ENCODE peak calls at places on chromosome 2, in five cellular contexts. R is breast epithelium; E is uterus; F is GM10248; W is activated CD8-positive, alpha-beta T cell treated with anti-CD3 and anti-CD28 coated beads for 36 hours. A is an unnamed sample.

GRCh38 chr2:5695641-5696350 is 3.6 kb downstream of the SOX11 start:
- DNase-seq in R (no peak), E (no peak), F (no peak), W (no peak), A (no peak)

GRCh38 chr2:225112362-225113111 is 70.3 kb upstream of the DOCK10 start:
- DNase-seq in R (no peak), E (no peak), F (peak), W (no peak), A (no peak)

GRCh38 chr2:54329482-54330225 is 73.6 kb upstream of the TSPYL6 start:
- DNase-seq in R (no peak), E (no peak), F (no peak), W (no peak), A (no peak)

GRCh38 chr2:23312996-23313606 is 71.9 kb upstream of the KLHL29 start:
- DNase-seq in R (no peak), E (no peak), F (peak), W (peak), A (no peak)

GRCh38 chr2:189763908-189764661 is 1.5 kb upstream of the OSGEPL1 start:
- DNase-seq in R (no peak), E (no peak), F (no peak), W (no peak), A (no peak)

GRCh38 chr2:37782155-37782673 is 110.8 kb upstream of the CDC42EP3 start:
- DNase-seq in R (no peak), E (no peak), F (no peak), W (no peak), A (no peak)

GRCh38 chr2:222318026-222318711 is 19.4 kb upstream of the PAX3 start:
- DNase-seq in R (no peak), E (no peak), F (peak), W (peak), A (no peak)

GRCh38 chr2:29374823-29375222 is 259.6 kb downstream of the CLIP4 start:
- DNase-seq in R (no peak), E (no peak), F (no peak), W (no peak), A (no peak)

GRCh38 chr2:32688511-32688910 is 60.7 kb downstream of the TTC27 start:
- DNase-seq in R (no peak), E (no peak), F (peak), W (no peak), A (no peak)

DNA sequence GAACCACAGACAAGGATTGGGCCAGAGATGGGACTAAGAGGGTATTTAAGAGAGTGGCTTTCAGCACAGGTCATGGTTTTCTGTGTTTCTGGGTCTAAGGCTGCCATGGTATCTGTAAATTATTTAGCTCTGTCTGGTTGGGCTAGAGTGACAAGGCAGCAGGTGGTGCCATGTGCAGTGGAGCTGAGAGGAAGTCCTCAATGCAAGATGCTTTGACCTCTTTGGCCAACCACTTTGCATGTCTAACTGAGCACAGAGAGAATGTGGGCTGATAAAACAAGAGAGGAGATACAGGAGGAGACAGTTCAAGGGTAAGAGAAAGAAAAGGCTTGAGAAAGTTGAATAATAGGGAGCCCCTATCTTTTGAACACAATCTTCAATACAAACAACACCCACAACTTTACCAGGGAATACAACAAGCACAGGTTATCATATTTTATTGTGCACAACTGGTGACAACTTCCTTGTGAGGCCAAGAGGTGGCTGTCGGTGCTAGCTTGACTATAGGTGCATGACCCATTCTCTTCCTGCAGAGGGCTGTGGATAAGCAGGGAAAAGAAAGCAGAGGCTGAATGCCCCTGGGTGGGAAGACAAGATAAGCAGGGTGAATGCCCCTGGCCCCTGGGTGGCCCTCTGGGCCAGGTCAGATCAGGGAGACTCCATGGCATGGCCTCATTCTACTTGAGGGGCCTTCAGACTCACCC is 12.3 kb downstream of the FLACC1 start:
- DNase-seq in R (no peak), E (no peak), F (no peak), W (no peak), A (no peak)
- TF ChIP-seq CTCF in R (no peak), E (no peak), F (peak), W (no peak), A (no peak)

GRCh38 chr2:56969513-56969912 is 785.7 kb downstream of the CCDC85A start:
- DNase-seq in R (no peak), E (no peak), F (no peak), W (no peak), A (no peak)

DNA sequence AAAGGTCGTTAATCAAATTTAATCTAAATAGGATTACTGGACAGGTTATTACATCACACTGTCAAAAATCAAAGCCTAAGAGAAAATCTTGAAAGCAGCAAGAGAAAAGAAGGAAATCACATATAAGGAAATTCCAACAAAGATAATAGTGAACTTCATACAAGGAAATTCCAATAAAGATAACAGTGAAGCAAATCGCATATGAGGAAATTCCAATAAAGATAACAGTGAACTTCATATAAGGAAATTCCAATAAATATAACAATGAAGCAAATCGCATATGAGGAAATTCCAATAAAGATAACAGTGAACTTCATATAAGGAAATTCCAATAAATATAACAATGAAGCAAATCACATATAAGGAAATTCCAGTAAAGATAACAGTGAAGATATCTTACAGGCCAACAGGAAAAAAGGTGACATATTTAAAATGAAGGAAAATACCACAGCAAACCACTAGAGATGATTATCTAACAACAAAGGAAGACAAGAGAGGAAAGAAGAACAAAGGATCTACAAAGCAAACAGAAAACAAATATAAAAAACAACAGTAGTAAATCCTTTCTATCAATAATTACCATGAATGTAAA is 787.7 kb downstream of the CCDC85A start:
- DNase-seq in R (no peak), E (no peak), F (no peak), W (no peak), A (no peak)
- TF ChIP-seq CTCF in R (no peak), E (no peak), F (no peak), W (no peak), A (no peak)

DNA sequence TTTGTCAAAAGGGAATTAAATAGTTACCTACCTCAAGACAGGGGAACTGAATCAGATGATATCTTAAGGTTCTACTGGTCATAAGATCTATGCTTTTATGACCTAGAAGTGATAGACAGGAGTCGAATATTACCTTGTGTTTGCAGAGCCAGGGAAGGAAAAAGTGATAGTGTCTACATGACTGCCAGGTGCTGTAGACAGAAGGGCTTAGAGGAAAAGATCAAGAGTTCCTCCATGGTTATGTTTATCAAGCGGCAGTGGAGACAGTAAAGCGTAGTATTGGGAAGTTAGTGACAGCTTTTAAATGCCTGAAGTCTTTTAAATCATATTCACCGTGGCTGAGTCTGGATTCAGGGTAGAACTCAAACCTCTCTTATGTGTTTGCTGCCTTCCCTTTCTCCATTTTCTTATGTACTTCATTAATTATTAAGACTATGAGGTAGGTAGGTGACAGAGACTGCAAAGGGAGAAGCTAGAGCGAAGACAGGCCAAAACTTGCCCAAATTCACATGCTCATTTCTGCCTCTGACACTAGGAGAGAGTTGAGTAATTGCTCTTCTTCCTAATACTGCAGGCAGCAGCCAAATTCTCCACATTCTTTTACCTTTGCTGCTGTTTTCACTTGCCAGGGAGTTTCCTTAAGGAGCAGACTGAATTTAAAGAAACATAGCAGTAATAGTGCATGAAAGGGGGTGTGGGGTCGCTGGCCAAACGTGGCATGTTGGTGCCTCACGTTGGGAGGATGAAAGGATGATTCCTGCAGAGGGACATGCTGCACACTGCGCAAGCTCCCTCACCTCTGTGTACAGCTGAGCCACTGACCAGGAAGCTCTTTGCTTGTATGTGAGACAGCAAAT is 12.1 kb downstream of the CRIM1 start:
- DNase-seq in R (no peak), E (no peak), F (no peak), W (no peak), A (no peak)
- TF ChIP-seq CTCF in R (no peak), E (no peak), F (no peak), W (no peak), A (no peak)

DNA sequence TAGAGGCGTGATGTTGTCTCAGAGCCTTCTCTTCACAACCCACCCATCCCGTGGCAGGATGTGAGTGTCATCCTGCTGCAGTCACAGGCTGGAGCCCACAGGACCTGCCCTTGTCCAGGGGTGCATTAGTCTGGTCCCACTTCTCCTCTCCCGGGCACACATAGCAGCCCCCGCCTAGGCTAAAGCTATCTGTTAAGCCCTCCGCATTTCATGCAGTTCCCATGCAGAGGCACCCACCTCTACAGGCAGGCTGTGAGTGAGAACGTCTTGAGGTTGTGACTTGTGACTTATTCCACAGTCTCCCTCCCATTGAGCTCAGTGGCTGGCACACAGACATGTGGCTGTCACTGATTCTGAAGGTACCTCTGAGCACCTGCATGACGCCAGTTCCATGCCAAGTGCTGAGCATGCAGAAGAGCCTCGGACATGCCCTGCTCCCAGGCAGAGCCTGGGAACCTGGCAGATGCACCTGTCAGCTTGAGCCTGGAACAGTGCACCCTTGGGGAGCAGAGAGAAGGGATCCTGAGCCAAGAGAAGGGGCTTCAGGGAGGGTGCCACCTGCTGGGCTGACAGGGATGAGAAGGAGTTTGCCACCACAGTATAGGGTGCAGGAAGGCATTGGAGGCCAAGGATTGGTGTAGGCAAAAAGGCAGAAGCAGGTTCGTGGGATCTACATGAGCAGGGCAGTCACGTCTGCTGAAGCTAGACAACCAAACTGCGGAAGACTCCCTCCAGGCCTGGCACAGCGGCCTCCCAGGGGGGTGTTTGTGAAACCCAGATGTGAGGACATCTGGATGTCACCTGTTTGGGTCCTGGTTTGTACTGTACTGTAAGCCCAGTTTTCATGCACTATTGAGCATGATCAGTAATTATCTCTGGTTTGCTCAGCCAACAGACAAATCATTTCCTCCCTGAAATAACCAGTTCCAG is 213.6 kb downstream of the GLI2 start:
- DNase-seq in R (no peak), E (no peak), F (no peak), W (peak), A (no peak)
- TF ChIP-seq CTCF in R (no peak), E (no peak), F (no peak), W (no peak), A (no peak)

GRCh38 chr2:113084249-113085000 is 16.7 kb downstream of the IL1F10 start:
- DNase-seq in R (no peak), E (no peak), F (no peak), W (peak), A (no peak)
- TF ChIP-seq CTCF in R (no peak), E (no peak), F (peak), W (peak), A (no peak)